ENCODE peak calls at places on chromosome 21, in four cellular contexts. E is GM12878, C is H1, Q is HepG2. R is an unnamed sample.

GRCh38 chr21:37032877-37033471 is 26.5 kb downstream of the RIPPLY3 start:
- DNase-seq in E (no peak), C (no peak), Q (no peak), R (no peak)

GRCh38 chr21:13827201-13827600 is 217.6 kb downstream of the POTED start:
- DNase-seq in E (no peak), C (no peak), Q (no peak), R (no peak)

GRCh38 chr21:38989745-38990423 is 184.2 kb downstream of the ETS2 start:
- DNase-seq in E (no peak), C (no peak), Q (peak; percentile 88), R (no peak)

GRCh38 chr21:33229776-33230517 is at the start of gene IFNAR2:
- DNase-seq in E (no peak), C (peak; percentile 88), Q (peak; percentile 40), R (peak; percentile 72)

GRCh38 chr21:25733859-25734653 is 648 bp downstream of the ATP5PF start:
- DNase-seq in E (no peak), C (no peak), Q (peak; percentile 62), R (no peak)

GRCh38 chr21:39332175-39332574 is 16.7 kb downstream of the HMGN1 start:
- DNase-seq in E (no peak), C (no peak), Q (no peak), R (no peak)

GRCh38 chr21:36104306-36105300 is 30.3 kb upstream of the CBR3 start:
- DNase-seq in E (no peak), C (peak; percentile 92), Q (no peak), R (peak; percentile 82)

GRCh38 chr21:33036430-33037162 is 10.9 kb downstream of the OLIG2 start:
- DNase-seq in E (no peak), C (peak; percentile 49), Q (no peak), R (no peak)

GRCh38 chr21:39673736-39674135 is 61.0 kb downstream of the B3GALT5 start:
- DNase-seq in E (no peak), C (no peak), Q (no peak), R (no peak)

GRCh38 chr21:18155508-18156193 is 89.0 kb upstream of the CHODL start:
- DNase-seq in E (no peak), C (no peak), Q (no peak), R (peak; percentile 75)

GRCh38 chr21:25080161-25080560 is 527.1 kb downstream of the MRPL39 start:
- DNase-seq in E (no peak), C (no peak), Q (no peak), R (no peak)

GRCh38 chr21:37636152-37636860 is 269.7 kb downstream of the DYRK1A start:
- DNase-seq in E (no peak), C (no peak), Q (no peak), R (no peak)

GRCh38 chr21:16420086-16420724 is 690.4 kb downstream of the USP25 start:
- DNase-seq in E (no peak), C (no peak), Q (peak; percentile 9), R (no peak)

GRCh38 chr21:39030127-39030884 is 152.9 kb downstream of the PSMG1 start:
- DNase-seq in E (no peak), C (peak; percentile 73), Q (no peak), R (no peak)

GRCh38 chr21:15616864-15617574 is 112.8 kb upstream of the USP25 start:
- DNase-seq in E (no peak), C (no peak), Q (no peak), R (no peak)

GRCh38 chr21:31396399-31396798 is 52.3 kb upstream of the TIAM1 start:
- DNase-seq in E (no peak), C (no peak), Q (no peak), R (no peak)
- TF ChIP-seq ZNF274 in E (no peak), C (no peak), Q (no peak), R (no peak)

GRCh38 chr21:46084709-46085108 is 13.2 kb upstream of the COL6A2 start:
- DNase-seq in E (no peak), C (no peak), Q (no peak), R (no peak)
- TF ChIP-seq SUZ12 in E (no peak), C (no peak), Q (no peak), R (no peak)

GRCh38 chr21:46116846-46117585 is 19.1 kb downstream of the COL6A2 start:
- DNase-seq in E (no peak), C (peak; percentile 41), Q (no peak), R (no peak)
- TF ChIP-seq ZNF274 in E (no peak), C (no peak), Q (no peak), R (no peak)

DNA sequence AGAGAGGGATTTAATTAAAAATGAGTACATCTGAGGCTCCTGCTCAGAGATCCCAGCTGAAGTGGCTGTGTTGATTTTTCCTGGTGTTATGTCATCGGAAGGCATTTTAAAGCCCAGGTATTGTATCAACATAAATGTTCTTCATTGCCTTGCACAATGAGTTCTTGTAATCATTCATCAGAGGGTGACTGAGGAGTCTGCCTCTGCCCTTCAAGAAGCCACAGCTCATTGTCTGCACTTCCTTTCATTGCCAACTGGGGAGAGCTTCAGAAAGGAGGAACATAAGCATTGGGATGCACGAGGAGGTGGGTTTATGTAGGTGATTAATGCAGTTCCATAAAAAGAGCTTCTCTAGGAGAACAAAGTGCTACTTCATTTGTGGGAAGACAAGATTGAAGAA is 124.3 kb downstream of the BACH1 start:
- DNase-seq in E (no peak), C (no peak), Q (no peak), R (no peak)
- TF ChIP-seq SUZ12 in E (no peak), C (no peak), Q (no peak), R (no peak)

GRCh38 chr21:45415188-45415942 is 10.4 kb downstream of the COL18A1 start:
- DNase-seq in E (no peak), C (no peak), Q (no peak), R (no peak)
- TF ChIP-seq ZNF274 in E (no peak), C (no peak), Q (no peak), R (no peak)

GRCh38 chr21:41136286-41136685 is 31.7 kb upstream of the BACE2 start:
- DNase-seq in E (no peak), C (no peak), Q (no peak), R (no peak)
- TF ChIP-seq SUZ12 in E (no peak), C (no peak), Q (no peak), R (no peak)

GRCh38 chr21:31293986-31294385 is 50.1 kb downstream of the TIAM1 start:
- DNase-seq in E (no peak), C (no peak), Q (no peak), R (peak; percentile 23)

GRCh38 chr21:31294691-31295090 is 49.4 kb downstream of the TIAM1 start:
- DNase-seq in E (no peak), C (no peak), Q (no peak), R (no peak)

GRCh38 chr21:31295676-31296075 is 48.4 kb downstream of the TIAM1 start:
- DNase-seq in E (no peak), C (no peak), Q (no peak), R (no peak)

GRCh38 chr21:31298618-31299269 is 45.3 kb downstream of the TIAM1 start:
- DNase-seq in E (peak; percentile 21), C (no peak), Q (no peak), R (no peak)

DNA sequence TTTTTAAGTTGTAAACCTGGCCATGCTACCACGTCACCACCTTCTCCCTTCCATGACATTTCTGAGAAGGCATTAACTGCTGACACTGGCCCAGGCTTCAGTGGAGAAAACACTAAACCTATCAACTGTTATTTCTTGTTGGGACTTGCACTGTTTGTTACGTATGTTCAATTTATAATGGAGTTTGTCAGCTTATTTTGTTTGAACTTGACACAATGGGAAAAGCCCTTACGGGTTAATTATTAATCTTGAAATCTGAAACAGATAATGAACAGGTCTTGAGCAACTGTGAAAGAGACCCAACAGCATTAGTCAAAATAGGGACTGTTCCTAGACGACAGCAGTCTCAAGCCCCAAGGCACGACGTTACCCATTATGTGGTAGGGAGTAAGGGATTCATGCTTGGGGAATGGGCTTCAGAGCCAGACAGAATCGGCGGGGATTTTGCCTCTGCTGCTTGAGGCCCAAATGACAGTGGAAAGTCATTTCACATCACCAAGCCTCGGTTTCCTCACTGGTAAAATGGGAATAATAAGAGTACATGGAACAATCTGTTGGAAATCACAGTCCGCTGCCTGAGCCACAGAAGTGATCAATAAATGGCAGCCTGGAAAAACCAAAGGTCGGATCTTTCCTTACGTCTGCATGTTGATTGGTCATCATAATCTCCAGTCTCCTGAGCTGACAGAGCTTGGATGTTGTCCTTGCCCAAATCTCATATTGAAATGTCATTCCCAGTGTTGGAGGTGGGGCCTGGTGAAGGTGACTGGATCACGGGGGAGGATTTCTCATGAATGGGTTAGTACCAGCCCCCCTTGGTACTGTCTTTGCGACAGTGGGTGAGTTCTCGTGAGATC is 44.5 kb downstream of the TIAM1 start:
- DNase-seq in E (peak; percentile 51), C (no peak), Q (peak; percentile 5), R (no peak)
- TF ChIP-seq ZNF274 in E (no peak), C (no peak), Q (no peak), R (no peak)

GRCh38 chr21:43346551-43346950 is 80.4 kb downstream of the SIK1 start:
- DNase-seq in E (no peak), C (no peak), Q (no peak), R (no peak)

GRCh38 chr21:43343992-43344886 is 82.7 kb downstream of the SIK1 start:
- DNase-seq in E (no peak), C (no peak), Q (no peak), R (no peak)

GRCh38 chr21:43345746-43346409 is 81.1 kb downstream of the SIK1 start:
- DNase-seq in E (no peak), C (no peak), Q (peak; percentile 66), R (no peak)

GRCh38 chr21:43343095-43343991 is 83.6 kb downstream of the SIK1 start:
- DNase-seq in E (no peak), C (no peak), Q (peak; percentile 94), R (no peak)

DNA sequence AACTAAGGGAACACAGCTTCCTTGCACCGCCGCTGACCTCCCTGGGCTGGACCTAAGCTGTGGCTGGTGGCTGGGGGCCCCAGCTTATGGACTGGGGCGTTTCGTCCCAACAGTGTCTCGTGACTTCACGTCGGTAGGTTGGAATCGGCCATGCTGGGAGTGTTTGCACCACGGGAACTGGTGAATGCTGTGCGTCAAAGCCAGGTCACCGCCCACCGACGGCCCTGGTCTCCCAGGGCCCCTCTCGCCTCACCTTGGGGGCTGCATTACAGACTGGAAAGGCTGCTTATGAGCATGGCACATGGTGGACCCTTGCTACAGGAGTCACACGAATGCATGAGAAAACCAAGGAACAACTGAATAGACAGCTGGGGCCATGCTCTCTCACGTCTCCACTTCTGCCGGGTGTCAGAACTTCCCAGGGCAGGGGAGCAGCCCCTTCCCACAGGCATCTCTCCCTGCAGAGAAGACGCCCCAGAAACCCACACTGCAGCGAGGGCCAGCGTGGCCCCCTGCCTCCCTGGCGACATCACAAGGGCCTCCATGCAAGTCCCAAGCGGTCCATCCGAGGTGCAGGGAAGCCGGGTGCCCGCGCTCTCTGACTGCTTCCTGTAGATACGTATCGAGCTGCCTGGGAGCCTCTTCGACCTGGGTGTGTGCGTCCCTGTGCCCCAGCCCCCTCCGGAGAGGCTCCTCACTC is 81.7 kb downstream of the SIK1 start:
- DNase-seq in E (no peak), C (no peak), Q (no peak), R (no peak)
- TF ChIP-seq SUZ12 in E (no peak), C (no peak), Q (no peak), R (no peak)

R was measured in NT2/D1.